ENCODE peak calls at places on chromosome 16, in five cellular contexts. M is HCT116, F is adrenal gland, D is PC-3, A is thoracic aorta. G is an unnamed sample.

GRCh38 chr16:87979352-87979751 is 28.1 kb downstream of the BANP start:
- DNase-seq in A (no peak), F (no peak), D (no peak), M (no peak), G (no peak)

GRCh38 chr16:1295465-1295864 is 14.0 kb upstream of the UBE2I start:
- DNase-seq in F (no peak), A (no peak), D (no peak), M (no peak), G (no peak)

GRCh38 chr16:58511933-58512815 is 3.1 kb upstream of the SETD6 start:
- DNase-seq in D (peak; percentile 61), F (peak; percentile 91), A (peak; percentile 38), M (no peak), G (peak; percentile 59)

GRCh38 chr16:57941016-57941656 is 29.8 kb downstream of the CNGB1 start:
- DNase-seq in F (peak; percentile 95), A (no peak), D (peak; percentile 39), M (no peak), G (no peak)

GRCh38 chr16:685967-686366 is 1.8 kb upstream of the JMJD8 start:
- DNase-seq in M (no peak), D (peak; percentile 40), A (no peak), F (peak; percentile 81), G (no peak)

GRCh38 chr16:4087990-4088577 is 28.2 kb downstream of the ADCY9 start:
- DNase-seq in A (no peak), F (peak; percentile 17), M (no peak), D (no peak), G (no peak)

GRCh38 chr16:8924214-8924613 is 39.5 kb downstream of the USP7 start:
- DNase-seq in A (no peak), D (no peak), F (peak; percentile 86), M (no peak), G (no peak)

GRCh38 chr16:15928261-15929104 is 20.9 kb upstream of the ABCC1 start:
- DNase-seq in D (no peak), F (no peak), A (no peak), M (no peak), G (no peak)

GRCh38 chr16:9092282-9092962 is 978 bp downstream of the HAPSTR1 start:
- DNase-seq in M (no peak), F (peak; percentile 64), A (no peak), D (no peak), G (peak; percentile 63)

GRCh38 chr16:49473773-49474172 is 100.2 kb downstream of the C16orf78 start:
- DNase-seq in A (no peak), D (no peak), M (no peak), F (no peak), G (no peak)

GRCh38 chr16:81582655-81583441 is 138.2 kb downstream of the CMIP start:
- DNase-seq in A (no peak), D (no peak), F (peak; percentile 86), M (no peak), G (no peak)

GRCh38 chr16:2079311-2079800 is 31.6 kb downstream of the TSC2 start:
- DNase-seq in M (no peak), A (no peak), D (no peak), F (no peak), G (no peak)

GRCh38 chr16:57736419-57737281 is 1.1 kb downstream of the KATNB1 start:
- DNase-seq in D (peak; percentile 59), M (no peak), F (peak; percentile 69), A (no peak), G (no peak)

GRCh38 chr16:11562941-11563340 is 23.8 kb downstream of the LITAF start:
- DNase-seq in A (no peak), M (no peak), D (no peak), F (no peak), G (no peak)
- H3K4me1 ChIP-seq in A (peaks cover 18% of the 10 kb centered on the region), M (no peaks in the 10 kb centered on the region), D (no peaks in the 10 kb centered on the region), F (peaks cover 7% of the 10 kb centered on the region), G (peaks cover 48% of the 10 kb centered on the region)

GRCh38 chr16:82665025-82665424 is 38.3 kb downstream of the CDH13 start:
- DNase-seq in F (no peak), A (no peak), M (no peak), D (no peak), G (no peak)

GRCh38 chr16:82671743-82672142 is 45.0 kb downstream of the CDH13 start:
- DNase-seq in D (peak; percentile 3), A (no peak), F (no peak), M (no peak), G (peak; percentile 5)

GRCh38 chr16:82667437-82667836 is 40.7 kb downstream of the CDH13 start:
- DNase-seq in F (no peak), D (no peak), M (no peak), A (no peak), G (no peak)

GRCh38 chr16:82664181-82664580 is 37.4 kb downstream of the CDH13 start:
- DNase-seq in F (no peak), M (no peak), D (no peak), A (no peak), G (no peak)

DNA sequence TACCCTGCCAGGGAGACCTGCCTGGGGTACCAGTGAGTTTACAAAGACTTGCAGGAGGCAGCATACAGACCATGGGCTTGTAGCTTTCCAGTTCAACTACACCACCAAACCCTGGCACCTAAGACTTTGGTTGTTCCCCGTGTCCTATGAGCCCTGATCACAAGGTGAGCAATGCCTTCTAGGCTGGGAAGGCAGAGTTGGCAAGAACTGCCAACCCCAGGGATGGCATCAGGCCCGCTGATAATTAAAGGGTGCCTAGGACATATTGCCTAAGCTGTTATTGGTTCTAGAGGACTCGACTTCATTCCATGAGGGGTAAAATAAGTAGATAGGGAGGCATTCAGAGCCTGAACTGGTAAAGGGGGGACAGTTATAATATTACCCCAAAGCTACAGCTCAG is 41.3 kb downstream of the CDH13 start:
- DNase-seq in A (no peak), M (no peak), D (no peak), F (no peak), G (no peak)
- H3K4me1 ChIP-seq in A (no peaks in the 10 kb centered on the region), M (no peaks in the 10 kb centered on the region), D (no peaks in the 10 kb centered on the region), F (no peaks in the 10 kb centered on the region), G (no peaks in the 10 kb centered on the region)

DNA sequence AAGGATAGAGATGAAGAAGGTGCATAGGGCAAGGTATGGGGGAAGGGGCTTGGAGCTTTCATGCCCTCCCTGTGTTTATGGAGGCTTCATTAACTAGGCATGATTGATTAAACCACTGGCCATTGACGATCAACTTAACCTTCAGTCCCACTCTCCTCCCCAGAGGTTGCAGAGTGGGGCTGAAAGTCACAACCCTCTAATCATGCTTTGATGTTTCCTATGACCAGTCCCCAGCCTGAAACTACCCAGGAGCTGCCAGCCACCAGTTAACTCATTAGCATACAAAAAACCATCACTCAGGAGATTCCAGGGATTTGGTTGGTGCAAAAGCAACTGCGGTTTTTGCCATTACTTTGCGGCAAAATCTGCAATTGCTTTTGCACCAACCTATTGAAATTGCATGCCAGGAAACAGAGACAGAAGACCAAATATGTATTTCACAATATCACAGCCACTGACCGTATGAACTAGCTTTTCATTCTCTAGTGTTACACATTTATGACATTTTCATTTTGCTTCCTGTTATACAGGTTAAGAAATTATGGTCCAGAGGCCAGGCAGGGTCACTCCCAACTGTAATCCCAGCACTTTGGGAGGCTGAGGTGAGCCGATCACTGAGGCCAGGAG is 5.4 kb downstream of the GFOD2 start:
- DNase-seq in M (no peak), A (no peak), F (no peak), D (no peak), G (no peak)
- H3K4me1 ChIP-seq in M (peaks cover 2% of the 10 kb centered on the region), A (peaks cover 6% of the 10 kb centered on the region), F (peaks cover 17% of the 10 kb centered on the region), D (peaks cover 7% of the 10 kb centered on the region), G (peaks cover 12% of the 10 kb centered on the region)

GRCh38 chr16:85152414-85153030 is 40.2 kb upstream of the CIBAR2 start:
- DNase-seq in F (no peak), A (no peak), D (no peak), M (no peak), G (no peak)

GRCh38 chr16:85151079-85151602 is 38.9 kb upstream of the CIBAR2 start:
- DNase-seq in M (no peak), D (no peak), A (no peak), F (no peak), G (no peak)

GRCh38 chr16:85151603-85152413 is 39.5 kb upstream of the CIBAR2 start:
- DNase-seq in D (peak; percentile 27), M (no peak), F (peak; percentile 89), A (peak; percentile 84), G (no peak)

GRCh38 chr16:85153046-85153445 is 40.8 kb upstream of the CIBAR2 start:
- DNase-seq in A (no peak), D (no peak), F (no peak), M (no peak), G (no peak)

GRCh38 chr16:85153656-85154091 is 41.4 kb upstream of the CIBAR2 start:
- DNase-seq in M (no peak), A (no peak), D (no peak), F (no peak), G (no peak)
- H3K4me1 ChIP-seq in M (peaks cover 5% of the 10 kb centered on the region), A (peaks cover 20% of the 10 kb centered on the region), D (peaks cover 4% of the 10 kb centered on the region), F (peaks cover 25% of the 10 kb centered on the region), G (no peaks in the 10 kb centered on the region)

GRCh38 chr16:86495756-86496261 is 14.5 kb upstream of the FOXF1 start:
- DNase-seq in F (no peak), A (no peak), D (no peak), M (no peak), G (no peak)
- H3K4me1 ChIP-seq in F (no peaks in the 10 kb centered on the region), A (peaks cover 11% of the 10 kb centered on the region), D (peaks cover 11% of the 10 kb centered on the region), M (no peaks in the 10 kb centered on the region), G (no peaks in the 10 kb centered on the region)

GRCh38 chr16:86095131-86095752 is 196.3 kb downstream of the IRF8 start:
- DNase-seq in D (no peak), M (no peak), A (no peak), F (no peak), G (no peak)

GRCh38 chr16:86091976-86092375 is 193.0 kb downstream of the IRF8 start:
- DNase-seq in F (no peak), M (no peak), D (no peak), A (no peak), G (no peak)

GRCh38 chr16:86092586-86093480 is 193.9 kb downstream of the IRF8 start:
- DNase-seq in F (no peak), A (no peak), M (no peak), D (no peak), G (no peak)

GRCh38 chr16:86095906-86096485 is 197.0 kb downstream of the IRF8 start:
- DNase-seq in A (no peak), M (no peak), D (no peak), F (no peak), G (no peak)

GRCh38 chr16:86093801-86094750 is 195.1 kb downstream of the IRF8 start:
- DNase-seq in D (no peak), F (no peak), M (no peak), A (no peak), G (no peak)
- H3K4me1 ChIP-seq in D (no peaks in the 10 kb centered on the region), F (no peaks in the 10 kb centered on the region), M (no peaks in the 10 kb centered on the region), A (no peaks in the 10 kb centered on the region), G (no peaks in the 10 kb centered on the region)